ENCODE peak calls at places on chromosome 1, in four cellular contexts. E is GM12878, J is HepG2, N is H1. P is an unnamed sample.

GRCh38 chr1:179253286-179253972 is 24.0 kb upstream of the ABL2 start:
- DNase-seq in E (no peak), J (no peak), N (no peak), P (no peak)

GRCh38 chr1:232474821-232475220 is 155.1 kb downstream of the SIPA1L2 start:
- DNase-seq in E (no peak), J (no peak), N (no peak), P (no peak)

GRCh38 chr1:101008229-101008628 is 17.4 kb downstream of the DPH5 start:
- DNase-seq in E (no peak), J (no peak), N (no peak), P (no peak)

GRCh38 chr1:117346206-117346928 is 20.9 kb upstream of the MAN1A2 start:
- DNase-seq in E (no peak), J (no peak), N (no peak), P (no peak)

GRCh38 chr1:109268431-109269211 is 14.3 kb downstream of the PSRC1 start:
- DNase-seq in E (no peak), J (no peak), N (no peak), P (no peak)

GRCh38 chr1:186781731-186782130 is 47.0 kb upstream of the PLA2G4A start:
- DNase-seq in E (no peak), J (no peak), N (no peak), P (no peak)

GRCh38 chr1:212749924-212750535 is 41.5 kb downstream of the NSL1 start:
- DNase-seq in E (peak; percentile 51), J (peak; percentile 55), N (no peak), P (peak; percentile 66)

GRCh38 chr1:154958681-154959447 is 2.7 kb downstream of the PYGO2 start:
- DNase-seq in E (no peak), J (no peak), N (no peak), P (no peak)

GRCh38 chr1:66360285-66360724 is 173.6 kb upstream of the SGIP1 start:
- DNase-seq in E (no peak), J (no peak), N (no peak), P (no peak)

GRCh38 chr1:108691886-108692723 is at the start of gene PRPF38B:
- DNase-seq in E (peak; percentile 66), J (peak; percentile 87), N (peak; percentile 91), P (peak; percentile 90)

GRCh38 chr1:97901017-97901658 is 19.7 kb downstream of the DPYD start:
- DNase-seq in E (no peak), J (no peak), N (no peak), P (no peak)

GRCh38 chr1:156836041-156836654 is 19.5 kb upstream of the SH2D2A start:
- DNase-seq in E (peak; percentile 55), J (no peak), N (no peak), P (no peak)

GRCh38 chr1:177983824-177984528 is 14.1 kb upstream of the SEC16B start:
- DNase-seq in E (no peak), J (peak; percentile 7), N (peak; percentile 56), P (no peak)

GRCh38 chr1:226638001-226638601 is 89.5 kb downstream of the STUM start:
- DNase-seq in E (no peak), J (no peak), N (no peak), P (no peak)

GRCh38 chr1:11648732-11649158 is 5.5 kb downstream of the FBXO2 start:
- DNase-seq in E (no peak), J (no peak), N (peak; percentile 88), P (no peak)

GRCh38 chr1:220281159-220281574 is 8.9 kb upstream of the RAB3GAP2 start:
- DNase-seq in E (no peak), J (no peak), N (no peak), P (peak; percentile 38)

GRCh38 chr1:14661220-14661619 is 62.7 kb downstream of the KAZN start:
- DNase-seq in E (no peak), J (no peak), N (no peak), P (no peak)

GRCh38 chr1:62209931-62210595 is 15.4 kb downstream of the L1TD1 start:
- DNase-seq in E (no peak), J (no peak), N (no peak), P (no peak)

GRCh38 chr1:112703706-112704105 is 3.2 kb downstream of the RHOC start:
- DNase-seq in E (no peak), J (no peak), N (no peak), P (no peak)

GRCh38 chr1:112704511-112704907 is 2.4 kb downstream of the RHOC start:
- DNase-seq in E (no peak), J (no peak), N (no peak), P (no peak)

GRCh38 chr1:112706505-112707216 is at the start of gene RHOC:
- DNase-seq in E (no peak), J (no peak), N (peak; percentile 81), P (no peak)

GRCh38 chr1:112707217-112708001 is 482 bp upstream of the RHOC start:
- DNase-seq in E (no peak), J (peak; percentile 83), N (peak; percentile 94), P (peak; percentile 89)

DNA sequence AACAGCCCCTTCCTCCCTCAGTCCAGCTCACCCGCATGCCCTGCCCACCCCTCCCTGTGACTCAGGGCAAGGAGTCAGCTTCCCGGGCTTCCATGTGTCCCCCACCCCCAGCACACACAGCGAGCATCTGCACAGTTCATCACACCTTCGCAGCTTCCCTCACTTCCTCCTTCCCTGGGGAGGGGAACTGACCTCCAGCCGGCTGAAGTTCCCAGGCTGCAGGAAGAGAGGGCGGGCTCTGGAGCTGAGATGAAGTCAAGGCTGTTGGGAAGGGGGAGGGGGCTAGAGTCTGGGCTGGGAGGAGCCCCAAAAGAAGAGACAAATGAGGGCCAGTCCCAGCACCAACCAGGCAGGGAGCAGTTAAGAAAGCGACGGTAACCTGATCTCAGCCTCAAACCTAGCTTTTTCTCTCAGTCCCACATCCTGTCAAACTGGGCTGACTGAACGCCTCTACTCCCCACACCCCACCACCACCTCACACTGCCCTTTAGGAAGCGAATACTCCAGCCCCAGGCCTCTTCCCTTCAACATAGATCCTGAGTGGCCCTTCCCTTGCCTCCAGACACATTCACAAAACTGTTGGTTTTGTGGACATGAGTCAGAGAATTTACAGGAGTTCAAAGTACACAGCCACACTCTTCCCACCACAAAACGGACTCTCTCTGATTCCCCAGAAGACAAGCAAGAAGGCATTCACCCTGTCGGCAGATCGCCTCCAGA is 1.9 kb downstream of the RHOC start:
- DNase-seq in E (peak; percentile 83), J (peak; percentile 84), N (peak; percentile 82), P (peak; percentile 97)
- H3K4me1 ChIP-seq in E (peaks cover 34% of the 10 kb centered on the region), J (peaks cover 62% of the 10 kb centered on the region), N (peaks cover 31% of the 10 kb centered on the region), P (peaks cover 31% of the 10 kb centered on the region)

GRCh38 chr1:119674835-119675289 is 26.8 kb upstream of the ZNF697 start:
- DNase-seq in E (no peak), J (peak; percentile 79), N (no peak), P (peak; percentile 89)
- TF ChIP-seq ZNF274 in E (no peak), J (no peak), N (no peak), P (no peak)

GRCh38 chr1:44830900-44831304 is 12.2 kb downstream of the PTCH2 start:
- DNase-seq in E (no peak), J (no peak), N (no peak), P (no peak)

GRCh38 chr1:44832068-44832700 is 10.9 kb downstream of the PTCH2 start:
- DNase-seq in E (no peak), J (no peak), N (no peak), P (no peak)

GRCh38 chr1:44835738-44836675 is 7.0 kb downstream of the PTCH2 start:
- DNase-seq in E (peak; percentile 55), J (peak; percentile 65), N (peak; percentile 95), P (peak; percentile 96)

GRCh38 chr1:44831516-44831915 is 11.5 kb downstream of the PTCH2 start:
- DNase-seq in E (no peak), J (no peak), N (no peak), P (no peak)

DNA sequence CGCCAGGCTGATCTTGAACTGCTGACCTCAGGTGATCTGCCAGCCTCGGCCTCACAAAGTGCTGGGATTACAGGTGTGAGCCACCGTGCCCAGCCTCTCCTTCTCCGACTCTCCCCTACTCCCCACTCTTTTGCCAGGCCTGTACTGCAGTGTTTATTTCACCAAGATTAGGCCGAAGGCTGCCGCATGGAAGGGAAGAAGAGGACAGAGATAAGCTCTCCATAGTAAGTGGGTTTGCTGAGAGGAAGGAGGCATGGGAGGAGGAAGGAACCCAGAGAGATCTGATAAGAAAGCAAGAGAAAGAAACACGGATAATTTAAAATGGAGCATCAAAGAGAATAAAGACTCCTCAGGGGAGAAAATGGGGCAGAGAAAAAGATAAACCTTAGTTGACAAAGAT is 8.7 kb downstream of the PTCH2 start:
- DNase-seq in E (no peak), J (no peak), N (no peak), P (no peak)
- TF ChIP-seq SUZ12 in E (no peak), J (no peak), N (no peak), P (no peak)

GRCh38 chr1:12715896-12716437 is at the start of gene AADACL3:
- DNase-seq in E (no peak), J (no peak), N (no peak), P (no peak)

GRCh38 chr1:12712091-12712490 is 3.8 kb upstream of the AADACL3 start:
- DNase-seq in E (no peak), J (no peak), N (no peak), P (no peak)

GRCh38 chr1:12711421-12712005 is 4.4 kb upstream of the AADACL3 start:
- DNase-seq in E (no peak), J (no peak), N (no peak), P (no peak)

GRCh38 chr1:12714710-12715500 is 1.0 kb upstream of the AADACL3 start:
- DNase-seq in E (no peak), J (no peak), N (no peak), P (no peak)

DNA sequence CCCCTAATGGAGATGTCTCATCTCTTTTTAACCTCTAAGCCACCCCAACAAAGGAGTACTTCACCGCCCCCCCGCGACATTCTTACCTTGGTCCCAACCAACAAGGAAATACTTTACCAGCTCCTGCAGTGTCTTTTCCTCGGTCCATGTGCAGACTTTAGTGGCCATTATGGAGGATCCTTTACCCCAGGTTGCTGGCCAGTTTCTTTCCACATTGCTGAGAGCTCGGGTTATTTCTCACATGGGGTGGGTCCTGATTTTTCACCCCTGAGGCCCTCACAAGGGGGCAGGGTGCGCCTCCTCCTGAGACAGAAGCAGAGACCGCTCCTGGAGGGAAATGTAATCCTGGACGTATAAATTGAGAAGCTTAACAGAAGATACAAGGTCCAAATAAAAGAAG is 3.0 kb upstream of the AADACL3 start:
- DNase-seq in E (no peak), J (no peak), N (no peak), P (no peak)
- H3K4me1 ChIP-seq in E (no peaks in the 10 kb centered on the region), J (no peaks in the 10 kb centered on the region), N (peaks cover 9% of the 10 kb centered on the region), P (peaks cover 4% of the 10 kb centered on the region)

DNA sequence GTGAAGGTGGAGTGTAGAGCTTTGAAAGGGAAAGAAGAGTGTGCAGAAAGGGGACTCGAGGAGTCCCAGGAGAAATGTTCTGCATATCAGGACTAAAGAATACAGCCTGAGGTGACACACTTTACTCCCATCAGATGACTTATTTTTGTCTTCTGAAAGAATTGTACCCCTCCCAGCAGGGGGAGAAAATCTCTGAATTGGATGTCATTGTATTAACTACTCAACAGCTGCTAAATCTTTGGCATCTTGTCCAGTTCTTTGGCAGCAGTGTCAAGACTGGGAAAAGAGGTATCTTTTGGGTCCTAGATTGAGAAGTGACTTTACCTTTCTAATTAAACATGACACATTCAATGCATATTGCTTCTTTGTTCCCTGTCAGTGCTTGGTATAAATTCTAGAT is 18.9 kb downstream of the UBE4B start:
- DNase-seq in E (no peak), J (no peak), N (no peak), P (no peak)
- TF ChIP-seq ZNF274 in E (no peak), J (no peak), N (no peak), P (no peak)